ENCODE peak calls at places on chromosomes 11 and 22, in seven cellular contexts. One of them, this sample, is unnamed.

GRCh38 chr11:115360186-115360824 is 143.9 kb downstream of the CADM1 start:
- DNase-seq in upper lobe of right lung: no peak
- DNase-seq in fibroblast of lung: peak; percentile 61
- DNase-seq in GM23338: no peak
- DNase-seq in lung: no peak
- DNase-seq in body of pancreas: no peak
- DNase-seq in GM12865: no peak
- DNase-seq in this sample: no peak

GRCh38 chr11:26985941-26986340 is 8.0 kb upstream of the FIBIN start:
- DNase-seq in GM12865: no peak
- DNase-seq in body of pancreas: no peak
- DNase-seq in fibroblast of lung: peak; percentile 50
- DNase-seq in lung: no peak
- DNase-seq in GM23338: no peak
- DNase-seq in upper lobe of right lung: no peak
- DNase-seq in this sample: no peak

GRCh38 chr11:115477410-115477809 is 26.8 kb downstream of the CADM1 start:
- DNase-seq in fibroblast of lung: no peak
- DNase-seq in lung: no peak
- DNase-seq in GM23338: no peak
- DNase-seq in GM12865: no peak
- DNase-seq in upper lobe of right lung: no peak
- DNase-seq in body of pancreas: no peak
- DNase-seq in this sample: no peak

GRCh38 chr11:111123463-111124398 is 121.8 kb upstream of the POU2AF2 start:
- DNase-seq in GM12865: no peak
- DNase-seq in fibroblast of lung: no peak
- DNase-seq in GM23338: no peak
- DNase-seq in lung: no peak
- DNase-seq in upper lobe of right lung: no peak
- DNase-seq in body of pancreas: no peak
- DNase-seq in this sample: no peak

GRCh38 chr22:41512421-41513194 is 31.7 kb downstream of the POLR3H start:
- DNase-seq in fibroblast of lung: peak; percentile 74
- DNase-seq in body of pancreas: no peak
- DNase-seq in GM12865: no peak
- DNase-seq in lung: no peak
- DNase-seq in GM23338: peak; percentile 96
- DNase-seq in upper lobe of right lung: no peak
- DNase-seq in this sample: no peak

GRCh38 chr22:30212996-30213441 is 33.5 kb downstream of the LIF start:
- DNase-seq in upper lobe of right lung: peak; percentile 76
- DNase-seq in body of pancreas: peak; percentile 43
- DNase-seq in GM23338: no peak
- DNase-seq in GM12865: no peak
- DNase-seq in fibroblast of lung: no peak
- DNase-seq in lung: no peak
- DNase-seq in this sample: peak; percentile 28

GRCh38 chr22:36239401-36240171 is at the start of gene APOL2:
- DNase-seq in fibroblast of lung: peak; percentile 92
- DNase-seq in GM12865: peak; percentile 92
- DNase-seq in GM23338: peak; percentile 96
- DNase-seq in upper lobe of right lung: peak; percentile 94
- DNase-seq in body of pancreas: peak; percentile 95
- DNase-seq in lung: peak; percentile 87
- DNase-seq in this sample: peak; percentile 67

GRCh38 chr11:121829159-121829643 is 286.8 kb downstream of the BLID start:
- DNase-seq in GM12865: no peak
- DNase-seq in GM23338: no peak
- DNase-seq in lung: no peak
- DNase-seq in body of pancreas: peak; percentile 22
- DNase-seq in upper lobe of right lung: no peak
- DNase-seq in fibroblast of lung: peak; percentile 100
- DNase-seq in this sample: peak; percentile 99

GRCh38 chr11:19739872-19740271 is 27.2 kb downstream of the NAV2 start:
- DNase-seq in fibroblast of lung: peak; percentile 12
- DNase-seq in GM23338: peak; percentile 66
- DNase-seq in upper lobe of right lung: no peak
- DNase-seq in body of pancreas: no peak
- DNase-seq in lung: no peak
- DNase-seq in GM12865: no peak
- DNase-seq in this sample: no peak

GRCh38 chr22:37419916-37420655 is 7.2 kb downstream of the ELFN2 start:
- DNase-seq in upper lobe of right lung: no peak
- DNase-seq in body of pancreas: no peak
- DNase-seq in GM12865: peak; percentile 10
- DNase-seq in fibroblast of lung: peak; percentile 36
- DNase-seq in lung: no peak
- DNase-seq in GM23338: peak; percentile 74
- DNase-seq in this sample: no peak

GRCh38 chr11:81707881-81708280 is 1025.8 kb downstream of the FAM181B start:
- DNase-seq in GM12865: no peak
- DNase-seq in fibroblast of lung: no peak
- DNase-seq in body of pancreas: no peak
- DNase-seq in GM23338: peak; percentile 53
- DNase-seq in upper lobe of right lung: no peak
- DNase-seq in lung: no peak
- DNase-seq in this sample: no peak

GRCh38 chr22:20009018-20009482 is 7.6 kb downstream of the ARVCF start:
- DNase-seq in body of pancreas: no peak
- DNase-seq in GM12865: no peak
- DNase-seq in fibroblast of lung: no peak
- DNase-seq in GM23338: no peak
- DNase-seq in lung: no peak
- DNase-seq in upper lobe of right lung: no peak
- DNase-seq in this sample: no peak

GRCh38 chr22:45552580-45553332 is 50.1 kb downstream of the FBLN1 start:
- DNase-seq in fibroblast of lung: peak; percentile 97
- DNase-seq in lung: peak; percentile 51
- DNase-seq in GM23338: peak; percentile 73
- DNase-seq in upper lobe of right lung: peak; percentile 86
- DNase-seq in GM12865: no peak
- DNase-seq in body of pancreas: peak; percentile 66
- DNase-seq in this sample: peak; percentile 49

GRCh38 chr11:33329705-33330329 is 72.6 kb downstream of the HIPK3 start:
- DNase-seq in GM12865: peak; percentile 80
- DNase-seq in fibroblast of lung: peak; percentile 62
- DNase-seq in body of pancreas: peak; percentile 63
- DNase-seq in lung: no peak
- DNase-seq in GM23338: peak; percentile 73
- DNase-seq in upper lobe of right lung: no peak
- DNase-seq in this sample: no peak

GRCh38 chr22:22877523-22878210 is 9.9 kb upstream of the IGLL5 start:
- DNase-seq in body of pancreas: peak; percentile 47
- DNase-seq in GM23338: peak; percentile 89
- DNase-seq in fibroblast of lung: peak; percentile 14
- DNase-seq in upper lobe of right lung: peak; percentile 82
- DNase-seq in lung: no peak
- DNase-seq in GM12865: peak; percentile 60
- DNase-seq in this sample: no peak

GRCh38 chr11:103067118-103067517 is 24.8 kb downstream of the DCUN1D5 start:
- DNase-seq in fibroblast of lung: no peak
- DNase-seq in GM23338: no peak
- DNase-seq in GM12865: no peak
- DNase-seq in body of pancreas: no peak
- DNase-seq in upper lobe of right lung: no peak
- DNase-seq in lung: no peak
- DNase-seq in this sample: no peak

GRCh38 chr11:62732830-62733229 is 4.5 kb downstream of the TTC9C start:
- DNase-seq in lung: no peak
- DNase-seq in GM23338: peak; percentile 55
- DNase-seq in fibroblast of lung: no peak
- DNase-seq in body of pancreas: no peak
- DNase-seq in GM12865: peak; percentile 34
- DNase-seq in upper lobe of right lung: no peak
- DNase-seq in this sample: no peak

GRCh38 chr22:20154602-20155183 is 3.8 kb upstream of the CCDC188 start:
- DNase-seq in GM23338: peak; percentile 58
- DNase-seq in upper lobe of right lung: no peak
- DNase-seq in lung: no peak
- DNase-seq in fibroblast of lung: no peak
- DNase-seq in GM12865: no peak
- DNase-seq in body of pancreas: no peak
- DNase-seq in this sample: no peak

GRCh38 chr11:123195182-123196059 is at the start of gene CLMP:
- DNase-seq in body of pancreas: peak; percentile 18
- DNase-seq in fibroblast of lung: peak; percentile 77
- DNase-seq in GM23338: peak; percentile 86
- DNase-seq in upper lobe of right lung: peak; percentile 76
- DNase-seq in GM12865: no peak
- DNase-seq in lung: peak; percentile 41
- DNase-seq in this sample: no peak
- H3K4me3 ChIP-seq in body of pancreas: no peak within 1 kb of the TSS
- H3K4me3 ChIP-seq in fibroblast of lung: peak within 1 kb of the TSS; percentile 80
- H3K4me3 ChIP-seq in GM23338: peak within 1 kb of the TSS; percentile 82
- H3K4me3 ChIP-seq in upper lobe of right lung: peak within 1 kb of the TSS; percentile 43
- H3K4me3 ChIP-seq in GM12865: no peak within 1 kb of the TSS
- H3K4me3 ChIP-seq in lung: peak within 1 kb of the TSS; percentile 26
- H3K4me3 ChIP-seq in this sample: peak within 1 kb of the TSS; percentile 85

DNA sequence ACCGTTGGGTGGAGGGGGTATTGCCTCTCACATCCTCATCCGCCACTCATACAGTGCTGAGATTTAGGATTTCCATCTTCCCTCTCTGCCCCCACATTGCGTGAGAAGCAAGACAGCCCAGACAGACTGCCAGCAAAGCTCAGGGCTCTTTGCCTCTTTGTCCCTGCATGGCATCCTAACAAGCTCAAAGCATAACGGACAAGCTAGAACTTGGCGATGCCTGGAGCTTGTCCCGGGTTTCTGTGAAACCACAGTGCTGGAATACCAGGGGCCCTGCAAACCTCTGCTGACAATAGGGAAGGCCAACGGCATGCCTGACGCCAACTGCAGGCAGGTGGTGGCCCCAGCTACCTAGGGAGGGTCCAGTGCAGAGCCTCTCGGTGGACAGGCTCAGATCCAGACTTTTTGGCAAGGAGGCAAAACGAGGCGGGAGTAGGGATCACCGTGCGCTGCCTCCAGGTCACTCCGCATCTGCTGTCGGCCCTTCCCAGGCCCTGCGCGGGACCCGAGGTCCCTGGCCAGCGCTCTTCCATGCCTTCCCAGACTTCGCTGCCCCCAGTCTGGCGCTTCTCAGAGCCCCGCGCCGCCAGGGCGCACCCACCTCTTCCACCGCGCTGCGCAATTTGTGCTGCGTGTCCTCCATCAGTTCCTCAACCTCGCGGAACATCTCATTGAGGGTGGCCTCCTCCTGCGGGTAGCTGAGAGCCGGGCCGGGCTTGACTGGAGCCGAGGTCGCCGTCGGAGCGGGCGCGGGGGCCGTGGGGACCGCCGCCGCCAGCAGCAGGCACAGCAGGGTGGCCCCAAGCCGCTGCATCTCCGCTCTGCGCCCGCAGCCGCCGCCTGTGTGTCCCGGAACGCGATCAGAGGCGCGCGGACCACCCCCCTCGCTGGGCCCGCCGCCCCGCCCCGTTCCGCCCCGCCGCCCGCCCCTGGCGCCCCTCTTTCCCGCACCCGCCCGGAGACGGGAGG is at the start of gene DKK3:
- DNase-seq in lung: no peak
- DNase-seq in upper lobe of right lung: no peak
- DNase-seq in body of pancreas: no peak
- DNase-seq in GM12865: no peak
- DNase-seq in GM23338: peak; percentile 70
- DNase-seq in fibroblast of lung: peak; percentile 52
- DNase-seq in this sample: no peak
- H3K4me3 ChIP-seq in lung: peak within 1 kb of the TSS; percentile 54
- H3K4me3 ChIP-seq in upper lobe of right lung: peak within 1 kb of the TSS; percentile 57
- H3K4me3 ChIP-seq in body of pancreas: no peak within 1 kb of the TSS
- H3K4me3 ChIP-seq in GM12865: no peak within 1 kb of the TSS
- H3K4me3 ChIP-seq in GM23338: peak within 1 kb of the TSS; percentile 87
- H3K4me3 ChIP-seq in fibroblast of lung: peak within 1 kb of the TSS; percentile 76
- H3K4me3 ChIP-seq in this sample: peak within 1 kb of the TSS; percentile 94

GRCh38 chr22:42938976-42939375 is 76.0 kb downstream of the PACSIN2 start:
- DNase-seq in body of pancreas: peak; percentile 47
- DNase-seq in lung: no peak
- DNase-seq in GM12865: no peak
- DNase-seq in upper lobe of right lung: peak; percentile 30
- DNase-seq in GM23338: no peak
- DNase-seq in fibroblast of lung: no peak
- DNase-seq in this sample: no peak

GRCh38 chr22:42938449-42938848 is 76.5 kb downstream of the PACSIN2 start:
- DNase-seq in lung: no peak
- DNase-seq in GM23338: no peak
- DNase-seq in upper lobe of right lung: peak; percentile 74
- DNase-seq in body of pancreas: no peak
- DNase-seq in GM12865: no peak
- DNase-seq in fibroblast of lung: no peak
- DNase-seq in this sample: no peak

GRCh38 chr22:42939941-42940653 is 74.9 kb downstream of the PACSIN2 start:
- DNase-seq in upper lobe of right lung: peak; percentile 68
- DNase-seq in GM23338: no peak
- DNase-seq in body of pancreas: peak; percentile 90
- DNase-seq in lung: peak; percentile 59
- DNase-seq in fibroblast of lung: peak; percentile 90
- DNase-seq in GM12865: no peak
- DNase-seq in this sample: peak; percentile 45

GRCh38 chr22:42939451-42939881 is 75.5 kb downstream of the PACSIN2 start:
- DNase-seq in GM12865: no peak
- DNase-seq in upper lobe of right lung: peak; percentile 5
- DNase-seq in fibroblast of lung: no peak
- DNase-seq in GM23338: peak; percentile 47
- DNase-seq in body of pancreas: no peak
- DNase-seq in lung: no peak
- DNase-seq in this sample: no peak

GRCh38 chr22:42937164-42937854 is 77.6 kb downstream of the PACSIN2 start:
- DNase-seq in body of pancreas: peak; percentile 77
- DNase-seq in GM23338: no peak
- DNase-seq in GM12865: peak; percentile 80
- DNase-seq in lung: peak; percentile 76
- DNase-seq in fibroblast of lung: peak; percentile 91
- DNase-seq in upper lobe of right lung: peak; percentile 80
- DNase-seq in this sample: peak; percentile 52
- H3K4me3 ChIP-seq in body of pancreas: no peak overlapping the region
- H3K4me3 ChIP-seq in GM23338: no peak overlapping the region
- H3K4me3 ChIP-seq in GM12865: peak overlapping the region; percentile 12
- H3K4me3 ChIP-seq in lung: no peak overlapping the region
- H3K4me3 ChIP-seq in fibroblast of lung: no peak overlapping the region
- H3K4me3 ChIP-seq in upper lobe of right lung: no peak overlapping the region
- H3K4me3 ChIP-seq in this sample: peak overlapping the region; percentile 8

DNA sequence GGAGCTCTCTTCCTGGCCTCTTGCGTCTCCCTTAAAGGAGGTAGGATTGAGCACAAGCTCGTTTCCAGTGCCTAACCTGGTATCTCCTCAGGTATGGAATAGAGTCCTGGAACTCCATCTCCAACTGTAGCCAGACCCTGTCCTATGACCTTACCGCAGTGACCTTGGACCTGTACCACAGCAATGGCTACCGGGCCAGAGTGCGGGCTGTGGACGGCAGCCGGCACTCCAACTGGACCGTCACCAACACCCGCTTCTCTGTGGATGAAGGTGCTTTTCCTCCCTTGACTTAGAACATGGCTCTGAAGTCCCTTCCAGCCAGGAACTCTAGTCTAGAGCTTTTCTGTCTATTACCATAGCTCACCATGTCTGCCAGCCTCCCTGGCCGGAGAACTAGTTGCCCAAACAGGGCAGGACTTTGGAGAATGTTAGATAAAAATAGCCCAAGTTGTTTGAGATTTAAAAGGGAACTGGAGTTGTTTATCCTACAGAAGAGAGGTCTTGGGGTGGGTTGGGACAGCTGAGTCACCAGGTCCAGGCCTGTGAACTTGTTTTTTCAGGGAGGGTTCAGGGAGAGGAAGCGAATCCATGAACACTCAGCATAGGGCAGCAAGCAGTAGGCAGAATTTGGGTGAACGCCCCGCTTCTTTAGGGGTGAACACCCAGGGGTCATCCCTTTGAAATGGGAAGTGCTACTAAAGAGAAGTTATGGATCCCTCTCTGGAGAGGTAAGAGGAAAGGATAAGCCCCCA is 3.3 kb downstream of the IL10RA start:
- DNase-seq in upper lobe of right lung: no peak
- DNase-seq in GM12865: no peak
- DNase-seq in fibroblast of lung: no peak
- DNase-seq in body of pancreas: peak; percentile 69
- DNase-seq in GM23338: no peak
- DNase-seq in lung: no peak
- DNase-seq in this sample: no peak
- H3K4me3 ChIP-seq in upper lobe of right lung: peak overlapping the region; percentile 49
- H3K4me3 ChIP-seq in GM12865: no peak overlapping the region
- H3K4me3 ChIP-seq in fibroblast of lung: no peak overlapping the region
- H3K4me3 ChIP-seq in body of pancreas: no peak overlapping the region
- H3K4me3 ChIP-seq in GM23338: no peak overlapping the region
- H3K4me3 ChIP-seq in lung: no peak overlapping the region
- H3K4me3 ChIP-seq in this sample: no peak overlapping the region